ENCODE peak calls at places on chromosomes 4 and X, in five cellular contexts. Q is nephron progenitor cell, C is astrocyte of the spinal cord, D is activated gamma-delta T cell, P is substantia nigra. I is an unnamed sample.

GRCh38 chr4:180513076-180513475 is 1730.1 kb upstream of the TENM3 start:
- DNase-seq in Q (no peak), C (no peak), D (no peak), P (no peak), I (no peak)

GRCh38 chr4:13611283-13611842 is 16.2 kb downstream of the BOD1L1 start:
- DNase-seq in Q (no peak), C (peak), D (no peak), P (peak), I (no peak)

GRCh38 chrX:46666831-46667230 is 92.1 kb downstream of the SLC9A7 start:
- DNase-seq in Q (no peak), C (no peak), D (no peak), P (no peak), I (no peak)

GRCh38 chr4:74516321-74516720 is 71.4 kb downstream of the AREG start:
- DNase-seq in Q (no peak), C (peak), D (no peak), P (no peak), I (no peak)

GRCh38 chr4:187663076-187663475 is 332.5 kb upstream of the ZFP42 start:
- DNase-seq in Q (no peak), C (no peak), D (no peak), P (no peak), I (peak)

GRCh38 chr4:82721819-82722423 is 76.7 kb downstream of the SCD5 start:
- DNase-seq in Q (peak), C (no peak), D (no peak), P (no peak), I (no peak)

GRCh38 chr4:1380368-1381151 is 25.7 kb downstream of the NKX1-1 start:
- DNase-seq in Q (no peak), C (no peak), D (no peak), P (no peak), I (no peak)

GRCh38 chrX:78035061-78035460 is 65.6 kb upstream of the PGAM4 start:
- DNase-seq in Q (no peak), C (no peak), D (no peak), P (no peak), I (no peak)

GRCh38 chr4:143728171-143728570 is 27.7 kb upstream of the FREM3 start:
- DNase-seq in Q (no peak), C (peak), D (no peak), P (no peak), I (no peak)

GRCh38 chrX:67787196-67787595 is 243.4 kb downstream of the AR start:
- DNase-seq in Q (no peak), C (no peak), D (no peak), P (no peak), I (no peak)

GRCh38 chr4:71275004-71275403 is 63.8 kb upstream of the SLC4A4 start:
- DNase-seq in Q (no peak), C (no peak), D (no peak), P (no peak), I (no peak)

GRCh38 chr4:76697129-76697803 is 200.7 kb downstream of the SOWAHB start:
- DNase-seq in Q (no peak), C (no peak), D (no peak), P (no peak), I (no peak)

GRCh38 chr4:5928241-5928640 is 35.4 kb upstream of the CRMP1 start:
- DNase-seq in Q (no peak), C (no peak), D (no peak), P (no peak), I (no peak)

GRCh38 chr4:148216321-148216720 is 225.9 kb downstream of the NR3C2 start:
- DNase-seq in Q (no peak), C (no peak), D (no peak), P (no peak), I (no peak)

GRCh38 chrX:10177004-10177396 is 20.2 kb downstream of the CLCN4 start:
- DNase-seq in Q (no peak), C (no peak), D (no peak), P (no peak), I (no peak)

GRCh38 chrX:20244936-20245335 is 21.8 kb downstream of the RPS6KA3 start:
- DNase-seq in Q (no peak), C (peak), D (no peak), P (no peak), I (no peak)

GRCh38 chr4:151260526-151260925 is 16.4 kb upstream of the PRSS48 start:
- DNase-seq in Q (no peak), C (peak), D (no peak), P (no peak), I (peak)

GRCh38 chrX:10017866-10018265 is 50.7 kb downstream of the CLDN34 start:
- DNase-seq in Q (no peak), C (peak), D (no peak), P (no peak), I (peak)

GRCh38 chr4:89724716-89725115 is 112.2 kb downstream of the SNCA start:
- DNase-seq in Q (no peak), C (peak), D (no peak), P (no peak), I (peak)

GRCh38 chrX:48531359-48531954 is 8.1 kb upstream of the TBC1D25 start:
- DNase-seq in Q (no peak), C (peak), D (no peak), P (no peak), I (peak)

GRCh38 chrX:96244955-96245354 is 439.7 kb upstream of the DIAPH2 start:
- DNase-seq in Q (no peak), C (no peak), D (no peak), P (no peak), I (no peak)

GRCh38 chr4:145734576-145735329 is 54.8 kb downstream of the C4orf51 start:
- DNase-seq in Q (no peak), C (peak), D (no peak), P (no peak), I (peak)

GRCh38 chr4:80097395-80098177 is 24.6 kb upstream of the ANTXR2 start:
- DNase-seq in Q (no peak), C (peak), D (no peak), P (no peak), I (peak)

GRCh38 chr4:151302432-151302831 is 23.0 kb downstream of the SH3D19 start:
- DNase-seq in Q (no peak), C (peak), D (no peak), P (no peak), I (peak)

GRCh38 chr4:1821679-1822567 is 28.8 kb downstream of the FGFR3 start:
- DNase-seq in Q (no peak), C (no peak), D (no peak), P (no peak), I (no peak)

GRCh38 chrX:123673813-123674212 is 59.0 kb downstream of the THOC2 start:
- DNase-seq in Q (no peak), C (no peak), D (no peak), P (no peak), I (no peak)

GRCh38 chrX:86133761-86134160 is 14.5 kb upstream of the DACH2 start:
- DNase-seq in Q (no peak), C (no peak), D (no peak), P (no peak), I (no peak)

GRCh38 chrX:82589410-82589809 is 918.7 kb upstream of the POU3F4 start:
- DNase-seq in Q (no peak), C (peak), D (no peak), P (no peak), I (peak)

GRCh38 chrX:80808854-80809493 is 703 bp downstream of the BRWD3 start:
- DNase-seq in Q (peak), C (peak), D (no peak), P (no peak), I (no peak)

GRCh38 chrX:9253211-9253610 is 211.6 kb upstream of the TBL1X start:
- DNase-seq in Q (no peak), C (no peak), D (no peak), P (no peak), I (no peak)